ENCODE peak calls at places on chromosome 4, in eight cellular contexts. One of them, this sample, is unnamed.

GRCh38 chr4:41744572-41745291 is 3.8 kb downstream of the PHOX2B start:
- DNase-seq in heart left ventricle: no peak
- DNase-seq in colonic mucosa: no peak
- DNase-seq in PC-3: no peak
- DNase-seq in activated CD4-positive, alpha-beta T cell treated with anti-CD3 and anti-CD28 coated beads, Interleukin-2, amount 10 ng/mL, durations not matched to agents 7 days and 5 days: no peak
- DNase-seq in iPS-NIHi11: no peak
- DNase-seq in stimulated activated CD8-positive, alpha-beta memory T cell treated with anti-CD3 and anti-CD28 coated beads, Interleukin-7, amount 100 ng/mL, for 1 hour: no peak
- DNase-seq in NCI-H82: peak
- DNase-seq in this sample: no peak

GRCh38 chr4:109915385-109916002 is 2.8 kb downstream of the EGF start:
- DNase-seq in heart left ventricle: no peak
- DNase-seq in colonic mucosa: no peak
- DNase-seq in PC-3: no peak
- DNase-seq in activated CD4-positive, alpha-beta T cell treated with anti-CD3 and anti-CD28 coated beads, Interleukin-2, amount 10 ng/mL, durations not matched to agents 7 days and 5 days: no peak
- DNase-seq in iPS-NIHi11: no peak
- DNase-seq in stimulated activated CD8-positive, alpha-beta memory T cell treated with anti-CD3 and anti-CD28 coated beads, Interleukin-7, amount 100 ng/mL, for 1 hour: no peak
- DNase-seq in NCI-H82: no peak
- DNase-seq in this sample: no peak

GRCh38 chr4:675980-676870 is 1.9 kb downstream of the MYL5 start:
- DNase-seq in heart left ventricle: no peak
- DNase-seq in colonic mucosa: no peak
- DNase-seq in PC-3: no peak
- DNase-seq in activated CD4-positive, alpha-beta T cell treated with anti-CD3 and anti-CD28 coated beads, Interleukin-2, amount 10 ng/mL, durations not matched to agents 7 days and 5 days: no peak
- DNase-seq in iPS-NIHi11: no peak
- DNase-seq in stimulated activated CD8-positive, alpha-beta memory T cell treated with anti-CD3 and anti-CD28 coated beads, Interleukin-7, amount 100 ng/mL, for 1 hour: no peak
- DNase-seq in NCI-H82: no peak
- DNase-seq in this sample: no peak

GRCh38 chr4:77564231-77564630 is 41.4 kb upstream of the CXCL13 start:
- DNase-seq in heart left ventricle: no peak
- DNase-seq in colonic mucosa: peak
- DNase-seq in PC-3: no peak
- DNase-seq in activated CD4-positive, alpha-beta T cell treated with anti-CD3 and anti-CD28 coated beads, Interleukin-2, amount 10 ng/mL, durations not matched to agents 7 days and 5 days: no peak
- DNase-seq in iPS-NIHi11: no peak
- DNase-seq in stimulated activated CD8-positive, alpha-beta memory T cell treated with anti-CD3 and anti-CD28 coated beads, Interleukin-7, amount 100 ng/mL, for 1 hour: no peak
- DNase-seq in NCI-H82: no peak
- DNase-seq in this sample: no peak

GRCh38 chr4:67922697-67923096 is 38.9 kb upstream of the TMPRSS11D start:
- DNase-seq in heart left ventricle: no peak
- DNase-seq in colonic mucosa: no peak
- DNase-seq in PC-3: no peak
- DNase-seq in activated CD4-positive, alpha-beta T cell treated with anti-CD3 and anti-CD28 coated beads, Interleukin-2, amount 10 ng/mL, durations not matched to agents 7 days and 5 days: no peak
- DNase-seq in iPS-NIHi11: no peak
- DNase-seq in stimulated activated CD8-positive, alpha-beta memory T cell treated with anti-CD3 and anti-CD28 coated beads, Interleukin-7, amount 100 ng/mL, for 1 hour: no peak
- DNase-seq in NCI-H82: no peak
- DNase-seq in this sample: no peak

GRCh38 chr4:5224340-5224739 is 173.1 kb downstream of the STK32B start:
- DNase-seq in heart left ventricle: no peak
- DNase-seq in colonic mucosa: no peak
- DNase-seq in PC-3: no peak
- DNase-seq in activated CD4-positive, alpha-beta T cell treated with anti-CD3 and anti-CD28 coated beads, Interleukin-2, amount 10 ng/mL, durations not matched to agents 7 days and 5 days: no peak
- DNase-seq in iPS-NIHi11: no peak
- DNase-seq in stimulated activated CD8-positive, alpha-beta memory T cell treated with anti-CD3 and anti-CD28 coated beads, Interleukin-7, amount 100 ng/mL, for 1 hour: no peak
- DNase-seq in NCI-H82: no peak
- DNase-seq in this sample: no peak

GRCh38 chr4:14168919-14169318 is 541.4 kb upstream of the BOD1L1 start:
- DNase-seq in heart left ventricle: peak
- DNase-seq in colonic mucosa: peak
- DNase-seq in PC-3: peak
- DNase-seq in activated CD4-positive, alpha-beta T cell treated with anti-CD3 and anti-CD28 coated beads, Interleukin-2, amount 10 ng/mL, durations not matched to agents 7 days and 5 days: no peak
- DNase-seq in iPS-NIHi11: no peak
- DNase-seq in stimulated activated CD8-positive, alpha-beta memory T cell treated with anti-CD3 and anti-CD28 coated beads, Interleukin-7, amount 100 ng/mL, for 1 hour: no peak
- DNase-seq in NCI-H82: peak
- DNase-seq in this sample: peak

GRCh38 chr4:26746742-26747351 is 113.8 kb upstream of the STIM2 start:
- DNase-seq in heart left ventricle: no peak
- DNase-seq in colonic mucosa: no peak
- DNase-seq in PC-3: peak
- DNase-seq in activated CD4-positive, alpha-beta T cell treated with anti-CD3 and anti-CD28 coated beads, Interleukin-2, amount 10 ng/mL, durations not matched to agents 7 days and 5 days: peak
- DNase-seq in iPS-NIHi11: no peak
- DNase-seq in stimulated activated CD8-positive, alpha-beta memory T cell treated with anti-CD3 and anti-CD28 coated beads, Interleukin-7, amount 100 ng/mL, for 1 hour: no peak
- DNase-seq in NCI-H82: no peak
- DNase-seq in this sample: no peak

GRCh38 chr4:128600410-128600809 is 209.1 kb upstream of the JADE1 start:
- DNase-seq in heart left ventricle: no peak
- DNase-seq in colonic mucosa: no peak
- DNase-seq in PC-3: no peak
- DNase-seq in activated CD4-positive, alpha-beta T cell treated with anti-CD3 and anti-CD28 coated beads, Interleukin-2, amount 10 ng/mL, durations not matched to agents 7 days and 5 days: no peak
- DNase-seq in iPS-NIHi11: no peak
- DNase-seq in stimulated activated CD8-positive, alpha-beta memory T cell treated with anti-CD3 and anti-CD28 coated beads, Interleukin-7, amount 100 ng/mL, for 1 hour: no peak
- DNase-seq in NCI-H82: no peak
- DNase-seq in this sample: no peak

GRCh38 chr4:26459054-26459755 is 31.1 kb downstream of the CCKAR start:
- DNase-seq in heart left ventricle: no peak
- DNase-seq in colonic mucosa: no peak
- DNase-seq in PC-3: peak
- DNase-seq in activated CD4-positive, alpha-beta T cell treated with anti-CD3 and anti-CD28 coated beads, Interleukin-2, amount 10 ng/mL, durations not matched to agents 7 days and 5 days: peak
- DNase-seq in iPS-NIHi11: peak
- DNase-seq in stimulated activated CD8-positive, alpha-beta memory T cell treated with anti-CD3 and anti-CD28 coated beads, Interleukin-7, amount 100 ng/mL, for 1 hour: no peak
- DNase-seq in NCI-H82: peak
- DNase-seq in this sample: peak

GRCh38 chr4:111064342-111064993 is 441.6 kb upstream of the PITX2 start:
- DNase-seq in heart left ventricle: no peak
- DNase-seq in colonic mucosa: no peak
- DNase-seq in PC-3: peak
- DNase-seq in activated CD4-positive, alpha-beta T cell treated with anti-CD3 and anti-CD28 coated beads, Interleukin-2, amount 10 ng/mL, durations not matched to agents 7 days and 5 days: no peak
- DNase-seq in iPS-NIHi11: peak
- DNase-seq in stimulated activated CD8-positive, alpha-beta memory T cell treated with anti-CD3 and anti-CD28 coated beads, Interleukin-7, amount 100 ng/mL, for 1 hour: no peak
- DNase-seq in NCI-H82: no peak
- DNase-seq in this sample: peak

GRCh38 chr4:108107729-108108382 is 60.9 kb downstream of the LEF1 start:
- DNase-seq in heart left ventricle: no peak
- DNase-seq in colonic mucosa: no peak
- DNase-seq in PC-3: no peak
- DNase-seq in activated CD4-positive, alpha-beta T cell treated with anti-CD3 and anti-CD28 coated beads, Interleukin-2, amount 10 ng/mL, durations not matched to agents 7 days and 5 days: peak
- DNase-seq in iPS-NIHi11: no peak
- DNase-seq in stimulated activated CD8-positive, alpha-beta memory T cell treated with anti-CD3 and anti-CD28 coated beads, Interleukin-7, amount 100 ng/mL, for 1 hour: no peak
- DNase-seq in NCI-H82: no peak
- DNase-seq in this sample: no peak

GRCh38 chr4:37816719-37817118 is 9.8 kb upstream of the PGM2 start:
- DNase-seq in heart left ventricle: no peak
- DNase-seq in colonic mucosa: no peak
- DNase-seq in PC-3: no peak
- DNase-seq in activated CD4-positive, alpha-beta T cell treated with anti-CD3 and anti-CD28 coated beads, Interleukin-2, amount 10 ng/mL, durations not matched to agents 7 days and 5 days: no peak
- DNase-seq in iPS-NIHi11: no peak
- DNase-seq in stimulated activated CD8-positive, alpha-beta memory T cell treated with anti-CD3 and anti-CD28 coated beads, Interleukin-7, amount 100 ng/mL, for 1 hour: no peak
- DNase-seq in NCI-H82: no peak
- DNase-seq in this sample: no peak

GRCh38 chr4:110411599-110412011 is 64.3 kb upstream of the ENPEP start:
- DNase-seq in heart left ventricle: no peak
- DNase-seq in colonic mucosa: peak
- DNase-seq in PC-3: no peak
- DNase-seq in activated CD4-positive, alpha-beta T cell treated with anti-CD3 and anti-CD28 coated beads, Interleukin-2, amount 10 ng/mL, durations not matched to agents 7 days and 5 days: no peak
- DNase-seq in iPS-NIHi11: peak
- DNase-seq in stimulated activated CD8-positive, alpha-beta memory T cell treated with anti-CD3 and anti-CD28 coated beads, Interleukin-7, amount 100 ng/mL, for 1 hour: no peak
- DNase-seq in NCI-H82: peak
- DNase-seq in this sample: no peak

GRCh38 chr4:128347930-128348660 is 60.5 kb upstream of the PGRMC2 start:
- DNase-seq in heart left ventricle: no peak
- DNase-seq in colonic mucosa: no peak
- DNase-seq in PC-3: peak
- DNase-seq in activated CD4-positive, alpha-beta T cell treated with anti-CD3 and anti-CD28 coated beads, Interleukin-2, amount 10 ng/mL, durations not matched to agents 7 days and 5 days: no peak
- DNase-seq in iPS-NIHi11: no peak
- DNase-seq in stimulated activated CD8-positive, alpha-beta memory T cell treated with anti-CD3 and anti-CD28 coated beads, Interleukin-7, amount 100 ng/mL, for 1 hour: no peak
- DNase-seq in NCI-H82: no peak
- DNase-seq in this sample: no peak

GRCh38 chr4:10095296-10095991 is 21.2 kb downstream of the WDR1 start:
- DNase-seq in heart left ventricle: no peak
- DNase-seq in colonic mucosa: no peak
- DNase-seq in PC-3: peak
- DNase-seq in activated CD4-positive, alpha-beta T cell treated with anti-CD3 and anti-CD28 coated beads, Interleukin-2, amount 10 ng/mL, durations not matched to agents 7 days and 5 days: no peak
- DNase-seq in iPS-NIHi11: no peak
- DNase-seq in stimulated activated CD8-positive, alpha-beta memory T cell treated with anti-CD3 and anti-CD28 coated beads, Interleukin-7, amount 100 ng/mL, for 1 hour: no peak
- DNase-seq in NCI-H82: no peak
- DNase-seq in this sample: no peak

GRCh38 chr4:155745984-155746383 is 12.8 kb upstream of the GUCY1B1 start:
- DNase-seq in heart left ventricle: no peak
- DNase-seq in colonic mucosa: no peak
- DNase-seq in PC-3: peak
- DNase-seq in activated CD4-positive, alpha-beta T cell treated with anti-CD3 and anti-CD28 coated beads, Interleukin-2, amount 10 ng/mL, durations not matched to agents 7 days and 5 days: no peak
- DNase-seq in iPS-NIHi11: no peak
- DNase-seq in stimulated activated CD8-positive, alpha-beta memory T cell treated with anti-CD3 and anti-CD28 coated beads, Interleukin-7, amount 100 ng/mL, for 1 hour: no peak
- DNase-seq in NCI-H82: no peak
- DNase-seq in this sample: no peak

GRCh38 chr4:25861951-25862410 is 807 bp downstream of the SEL1L3 start:
- DNase-seq in heart left ventricle: no peak
- DNase-seq in colonic mucosa: peak
- DNase-seq in PC-3: peak
- DNase-seq in activated CD4-positive, alpha-beta T cell treated with anti-CD3 and anti-CD28 coated beads, Interleukin-2, amount 10 ng/mL, durations not matched to agents 7 days and 5 days: peak
- DNase-seq in iPS-NIHi11: peak
- DNase-seq in stimulated activated CD8-positive, alpha-beta memory T cell treated with anti-CD3 and anti-CD28 coated beads, Interleukin-7, amount 100 ng/mL, for 1 hour: no peak
- DNase-seq in NCI-H82: peak
- DNase-seq in this sample: peak

GRCh38 chr4:96352051-96352517 is 512.2 kb downstream of the PDHA2 start:
- DNase-seq in heart left ventricle: no peak
- DNase-seq in colonic mucosa: peak
- DNase-seq in PC-3: peak
- DNase-seq in activated CD4-positive, alpha-beta T cell treated with anti-CD3 and anti-CD28 coated beads, Interleukin-2, amount 10 ng/mL, durations not matched to agents 7 days and 5 days: peak
- DNase-seq in iPS-NIHi11: peak
- DNase-seq in stimulated activated CD8-positive, alpha-beta memory T cell treated with anti-CD3 and anti-CD28 coated beads, Interleukin-7, amount 100 ng/mL, for 1 hour: no peak
- DNase-seq in NCI-H82: peak
- DNase-seq in this sample: peak

GRCh38 chr4:137025484-137026059 is 506.7 kb downstream of the PCDH18 start:
- DNase-seq in heart left ventricle: no peak
- DNase-seq in colonic mucosa: no peak
- DNase-seq in PC-3: no peak
- DNase-seq in activated CD4-positive, alpha-beta T cell treated with anti-CD3 and anti-CD28 coated beads, Interleukin-2, amount 10 ng/mL, durations not matched to agents 7 days and 5 days: no peak
- DNase-seq in iPS-NIHi11: no peak
- DNase-seq in stimulated activated CD8-positive, alpha-beta memory T cell treated with anti-CD3 and anti-CD28 coated beads, Interleukin-7, amount 100 ng/mL, for 1 hour: no peak
- DNase-seq in NCI-H82: no peak
- DNase-seq in this sample: no peak

GRCh38 chr4:133162941-133163340 is 13.8 kb downstream of the PCDH10 start:
- DNase-seq in heart left ventricle: no peak
- DNase-seq in colonic mucosa: no peak
- DNase-seq in PC-3: no peak
- DNase-seq in activated CD4-positive, alpha-beta T cell treated with anti-CD3 and anti-CD28 coated beads, Interleukin-2, amount 10 ng/mL, durations not matched to agents 7 days and 5 days: no peak
- DNase-seq in iPS-NIHi11: no peak
- DNase-seq in stimulated activated CD8-positive, alpha-beta memory T cell treated with anti-CD3 and anti-CD28 coated beads, Interleukin-7, amount 100 ng/mL, for 1 hour: no peak
- DNase-seq in NCI-H82: no peak
- DNase-seq in this sample: no peak

GRCh38 chr4:186845137-186845842 is 121.6 kb upstream of the FAT1 start:
- DNase-seq in heart left ventricle: peak
- DNase-seq in colonic mucosa: peak
- DNase-seq in PC-3: peak
- DNase-seq in activated CD4-positive, alpha-beta T cell treated with anti-CD3 and anti-CD28 coated beads, Interleukin-2, amount 10 ng/mL, durations not matched to agents 7 days and 5 days: no peak
- DNase-seq in iPS-NIHi11: no peak
- DNase-seq in stimulated activated CD8-positive, alpha-beta memory T cell treated with anti-CD3 and anti-CD28 coated beads, Interleukin-7, amount 100 ng/mL, for 1 hour: no peak
- DNase-seq in NCI-H82: no peak
- DNase-seq in this sample: peak

GRCh38 chr4:3070709-3071500 is 3.4 kb downstream of the HTT-AS start:
- DNase-seq in heart left ventricle: no peak
- DNase-seq in colonic mucosa: no peak
- DNase-seq in PC-3: no peak
- DNase-seq in activated CD4-positive, alpha-beta T cell treated with anti-CD3 and anti-CD28 coated beads, Interleukin-2, amount 10 ng/mL, durations not matched to agents 7 days and 5 days: no peak
- DNase-seq in iPS-NIHi11: no peak
- DNase-seq in stimulated activated CD8-positive, alpha-beta memory T cell treated with anti-CD3 and anti-CD28 coated beads, Interleukin-7, amount 100 ng/mL, for 1 hour: no peak
- DNase-seq in NCI-H82: no peak
- DNase-seq in this sample: no peak

GRCh38 chr4:149441338-149441737 is 374.3 kb downstream of the IQCM start:
- DNase-seq in heart left ventricle: no peak
- DNase-seq in colonic mucosa: no peak
- DNase-seq in PC-3: peak
- DNase-seq in activated CD4-positive, alpha-beta T cell treated with anti-CD3 and anti-CD28 coated beads, Interleukin-2, amount 10 ng/mL, durations not matched to agents 7 days and 5 days: no peak
- DNase-seq in iPS-NIHi11: no peak
- DNase-seq in stimulated activated CD8-positive, alpha-beta memory T cell treated with anti-CD3 and anti-CD28 coated beads, Interleukin-7, amount 100 ng/mL, for 1 hour: no peak
- DNase-seq in NCI-H82: no peak
- DNase-seq in this sample: peak

GRCh38 chr4:43146198-43146597 is 253.7 kb downstream of the GRXCR1 start:
- DNase-seq in heart left ventricle: no peak
- DNase-seq in colonic mucosa: no peak
- DNase-seq in PC-3: no peak
- DNase-seq in activated CD4-positive, alpha-beta T cell treated with anti-CD3 and anti-CD28 coated beads, Interleukin-2, amount 10 ng/mL, durations not matched to agents 7 days and 5 days: no peak
- DNase-seq in iPS-NIHi11: peak
- DNase-seq in stimulated activated CD8-positive, alpha-beta memory T cell treated with anti-CD3 and anti-CD28 coated beads, Interleukin-7, amount 100 ng/mL, for 1 hour: no peak
- DNase-seq in NCI-H82: no peak
- DNase-seq in this sample: no peak

This sample was measured in RKO.